ENCODE peak calls at places on chromosome 2, in seven cellular contexts. K, W, Y, C, R, F and D are unnamed samples.

GRCh38 chr2:75021672-75022071 is 63.2 kb downstream of the POLE4 start:
- DNase-seq in K (no peak), W (no peak), Y (no peak), C (no peak), R (no peak), F (peak), D (peak)

GRCh38 chr2:199443589-199444130 is 14.1 kb downstream of the SATB2 start:
- DNase-seq in K (no peak), W (no peak), Y (no peak), C (no peak), R (no peak), F (no peak), D (no peak)

GRCh38 chr2:30208453-30208852 is 22.9 kb upstream of the LBH start:
- DNase-seq in K (peak), W (peak), Y (no peak), C (peak), R (no peak), F (peak), D (peak)

GRCh38 chr2:121073320-121074210 is 211.4 kb downstream of the TFCP2L1 start:
- DNase-seq in K (no peak), W (no peak), Y (no peak), C (no peak), R (no peak), F (no peak), D (no peak)

GRCh38 chr2:96239091-96239490 is 26.7 kb downstream of the TMEM127 start:
- DNase-seq in K (no peak), W (no peak), Y (no peak), C (no peak), R (no peak), F (no peak), D (no peak)

GRCh38 chr2:241818229-241818942 is 9.4 kb downstream of the NEU4 start:
- DNase-seq in K (no peak), W (no peak), Y (no peak), C (no peak), R (no peak), F (no peak), D (no peak)

GRCh38 chr2:23324281-23324680 is 60.7 kb upstream of the KLHL29 start:
- DNase-seq in K (no peak), W (no peak), Y (no peak), C (no peak), R (no peak), F (no peak), D (no peak)

GRCh38 chr2:147863835-147864234 is 19.0 kb downstream of the ACVR2A start:
- DNase-seq in K (no peak), W (no peak), Y (no peak), C (no peak), R (no peak), F (peak), D (peak)

GRCh38 chr2:39050109-39050508 is 70.7 kb downstream of the SOS1 start:
- DNase-seq in K (no peak), W (no peak), Y (no peak), C (peak), R (no peak), F (peak), D (peak)

GRCh38 chr2:54579682-54580349 is 123.7 kb downstream of the SPTBN1 start:
- DNase-seq in K (peak), W (no peak), Y (no peak), C (peak), R (no peak), F (no peak), D (peak)

GRCh38 chr2:233926806-233927205 is 9.6 kb downstream of the TRPM8 start:
- DNase-seq in K (no peak), W (no peak), Y (no peak), C (no peak), R (no peak), F (no peak), D (no peak)

GRCh38 chr2:199704358-199705238 is 146.4 kb downstream of the FTCDNL1 start:
- DNase-seq in K (no peak), W (peak), Y (no peak), C (peak), R (peak), F (peak), D (peak)

GRCh38 chr2:96959406-96960110 is 26.8 kb downstream of the FAM178B start:
- DNase-seq in K (no peak), W (no peak), Y (no peak), C (no peak), R (no peak), F (no peak), D (no peak)

GRCh38 chr2:230905448-230906430 is 19.3 kb downstream of the GPR55 start:
- DNase-seq in K (no peak), W (peak), Y (peak), C (no peak), R (no peak), F (peak), D (no peak)

GRCh38 chr2:239223029-239223329 is 177.8 kb downstream of the HDAC4 start:
- DNase-seq in K (no peak), W (no peak), Y (no peak), C (no peak), R (no peak), F (peak), D (no peak)

GRCh38 chr2:235579128-235579527 is 85.3 kb downstream of the AGAP1 start:
- DNase-seq in K (no peak), W (no peak), Y (no peak), C (no peak), R (no peak), F (no peak), D (no peak)